ENCODE peak calls at places on chromosomes 13 and 19, in seven cellular contexts. X is foreskin fibroblast, R is tibial artery, O is cardiac fibroblast, V is nephron progenitor cell, Q is AG09309, P is colonic mucosa. K is an unnamed sample.

GRCh38 chr13:107339209-107339608 is 771.3 kb upstream of the ARGLU1 start:
- DNase-seq in V (no peak), Q (no peak), X (no peak), O (no peak), R (no peak), P (no peak), K (no peak)

GRCh38 chr13:39815345-39816111 is 160.1 kb downstream of the COG6 start:
- DNase-seq in P (no peak), Q (no peak), O (peak), R (no peak), V (no peak), X (peak), K (no peak)

GRCh38 chr19:47274071-47274890 is at the start of gene INAFM1:
- DNase-seq in X (peak), V (peak), Q (peak), P (peak), O (peak), R (peak), K (peak)

GRCh38 chr19:32453736-32454135 is 48.2 kb downstream of the DPY19L3 start:
- DNase-seq in P (no peak), R (no peak), Q (no peak), V (no peak), X (peak), O (peak), K (no peak)

GRCh38 chr19:39052846-39053245 is 20.5 kb upstream of the FBXO27 start:
- DNase-seq in R (no peak), X (no peak), Q (no peak), P (no peak), O (no peak), V (no peak), K (no peak)

GRCh38 chr13:60448907-60449510 is 52.0 kb downstream of the TDRD3 start:
- DNase-seq in P (peak), X (peak), V (peak), R (no peak), O (peak), Q (peak), K (no peak)

GRCh38 chr13:24923305-24923640 is 159.3 kb downstream of the RNF17 start:
- DNase-seq in O (peak), R (no peak), V (no peak), X (peak), Q (peak), P (no peak), K (no peak)

GRCh38 chr13:26976336-26976735 is 195.3 kb downstream of the USP12 start:
- DNase-seq in V (no peak), O (no peak), Q (no peak), P (no peak), R (no peak), X (no peak), K (no peak)

GRCh38 chr19:10866495-10866894 is 4.9 kb upstream of the CARM1 start:
- DNase-seq in X (no peak), O (no peak), R (no peak), P (no peak), Q (no peak), V (no peak), K (no peak)

GRCh38 chr19:46391296-46392251 is 21.8 kb downstream of the CCDC8 start:
- DNase-seq in V (no peak), X (no peak), Q (no peak), P (no peak), O (no peak), R (no peak), K (no peak)

GRCh38 chr19:6273701-6274601 is 5.8 kb downstream of the MLLT1 start:
- DNase-seq in O (peak), V (peak), R (peak), Q (peak), P (peak), X (peak), K (peak)

GRCh38 chr19:55485439-55486011 is 537 bp downstream of the NAT14 start:
- DNase-seq in P (no peak), R (no peak), O (no peak), Q (no peak), V (no peak), X (peak), K (no peak)

GRCh38 chr13:97266328-97266727 is 44.2 kb downstream of the MBNL2 start:
- DNase-seq in V (no peak), R (no peak), X (no peak), Q (no peak), P (no peak), O (no peak), K (no peak)

GRCh38 chr19:50632151-50632835 is 7.4 kb downstream of the SYT3 start:
- DNase-seq in P (no peak), R (no peak), X (no peak), O (no peak), V (no peak), Q (no peak), K (no peak)

GRCh38 chr19:48568345-48568886 is 16.4 kb downstream of the SULT2B1 start:
- DNase-seq in V (peak), O (peak), Q (no peak), P (peak), X (peak), R (peak), K (no peak)

GRCh38 chr13:68056816-68057710 is 826.9 kb upstream of the PCDH9 start:
- DNase-seq in O (peak), P (peak), X (no peak), Q (no peak), R (no peak), V (no peak), K (no peak)

GRCh38 chr19:39200066-39200817 is 3.5 kb downstream of the NCCRP1 start:
- DNase-seq in P (no peak), Q (no peak), V (no peak), X (no peak), R (no peak), O (no peak), K (no peak)

GRCh38 chr13:96796234-96796633 is 198.0 kb downstream of the OXGR1 start:
- DNase-seq in V (no peak), O (peak), P (no peak), Q (no peak), X (peak), R (no peak), K (no peak)

GRCh38 chr13:42539670-42540069 is 34.3 kb upstream of the TNFSF11 start:
- DNase-seq in R (no peak), O (peak), X (peak), P (no peak), V (no peak), Q (no peak), K (no peak)

GRCh38 chr13:49421391-49421790 is 22.5 kb downstream of the CAB39L start:
- DNase-seq in P (no peak), X (no peak), O (no peak), V (no peak), Q (no peak), R (no peak), K (no peak)

GRCh38 chr19:33333151-33333550 is 30.8 kb upstream of the CEBPA start:
- DNase-seq in X (no peak), O (no peak), P (no peak), Q (no peak), R (no peak), V (no peak), K (no peak)

GRCh38 chr13:25906211-25906661 is 145.6 kb downstream of the SHISA2 start:
- DNase-seq in X (no peak), O (no peak), V (no peak), R (no peak), Q (no peak), P (no peak), K (no peak)

GRCh38 chr13:30274083-30274482 is 33.3 kb downstream of the KATNAL1 start:
- DNase-seq in X (no peak), O (no peak), Q (no peak), V (no peak), R (no peak), P (no peak), K (no peak)

GRCh38 chr13:94641432-94641941 is 39.8 kb downstream of the GPR180 start:
- DNase-seq in Q (peak), X (peak), V (no peak), O (peak), R (no peak), P (no peak), K (no peak)

GRCh38 chr13:107271226-107271625 is 703.3 kb upstream of the ARGLU1 start:
- DNase-seq in O (peak), X (no peak), Q (no peak), P (no peak), R (no peak), V (no peak), K (no peak)

GRCh38 chr13:27014406-27015359 is 156.9 kb downstream of the USP12 start:
- DNase-seq in X (no peak), Q (no peak), V (no peak), P (no peak), R (no peak), O (no peak), K (no peak)

GRCh38 chr19:11016591-11016990 is 55.8 kb downstream of the SMARCA4 start:
- DNase-seq in O (no peak), P (no peak), X (no peak), R (no peak), V (no peak), Q (no peak), K (no peak)

GRCh38 chr19:8257052-8257443 is 47.9 kb downstream of the CERS4 start:
- DNase-seq in O (no peak), P (no peak), V (no peak), Q (no peak), X (no peak), R (no peak), K (peak)

GRCh38 chr13:101109005-101109404 is 307.3 kb downstream of the NALCN start:
- DNase-seq in R (no peak), X (no peak), O (no peak), Q (no peak), P (no peak), V (no peak), K (no peak)

GRCh38 chr19:2207991-2208860 is 27.9 kb downstream of the PLEKHJ1 start:
- DNase-seq in X (peak), P (peak), O (peak), R (peak), V (peak), Q (no peak), K (no peak)

GRCh38 chr13:49022472-49023144 is 46.9 kb downstream of the FNDC3A start:
- DNase-seq in V (no peak), X (peak), R (no peak), O (peak), P (no peak), Q (no peak), K (no peak)

GRCh38 chr19:36409841-36410240 is 8.6 kb downstream of the ZFP82 start:
- DNase-seq in Q (no peak), R (no peak), P (no peak), V (no peak), X (no peak), O (no peak), K (no peak)

GRCh38 chr19:30647891-30648290 is 275.7 kb downstream of the ZNF536 start:
- DNase-seq in X (no peak), V (no peak), Q (no peak), P (no peak), R (no peak), O (no peak), K (no peak)

GRCh38 chr13:19634129-19634740 is 776 bp downstream of the MPHOSPH8 start:
- DNase-seq in R (no peak), O (peak), V (no peak), X (peak), P (no peak), Q (peak), K (no peak)

GRCh38 chr13:37270206-37271001 is 164.9 kb upstream of the CSNK1A1L start:
- DNase-seq in Q (peak), P (no peak), O (no peak), V (no peak), X (no peak), R (no peak), K (no peak)

GRCh38 chr13:29428310-29428991 is 167.0 kb downstream of the SLC7A1 start:
- DNase-seq in P (no peak), R (no peak), X (peak), Q (no peak), O (peak), V (peak), K (no peak)

GRCh38 chr13:99558570-99559180 is 57.4 kb downstream of the TM9SF2 start:
- DNase-seq in V (no peak), R (no peak), X (no peak), P (no peak), Q (no peak), O (peak), K (no peak)

GRCh38 chr13:33761744-33762143 is 56.2 kb upstream of the RFC3 start:
- DNase-seq in Q (no peak), P (no peak), X (peak), O (peak), V (peak), R (no peak), K (no peak)
- TF ChIP-seq CTCF in Q (peak), P (no peak), X (peak), O (peak), V (peak), R (no peak), K (no peak)

DNA sequence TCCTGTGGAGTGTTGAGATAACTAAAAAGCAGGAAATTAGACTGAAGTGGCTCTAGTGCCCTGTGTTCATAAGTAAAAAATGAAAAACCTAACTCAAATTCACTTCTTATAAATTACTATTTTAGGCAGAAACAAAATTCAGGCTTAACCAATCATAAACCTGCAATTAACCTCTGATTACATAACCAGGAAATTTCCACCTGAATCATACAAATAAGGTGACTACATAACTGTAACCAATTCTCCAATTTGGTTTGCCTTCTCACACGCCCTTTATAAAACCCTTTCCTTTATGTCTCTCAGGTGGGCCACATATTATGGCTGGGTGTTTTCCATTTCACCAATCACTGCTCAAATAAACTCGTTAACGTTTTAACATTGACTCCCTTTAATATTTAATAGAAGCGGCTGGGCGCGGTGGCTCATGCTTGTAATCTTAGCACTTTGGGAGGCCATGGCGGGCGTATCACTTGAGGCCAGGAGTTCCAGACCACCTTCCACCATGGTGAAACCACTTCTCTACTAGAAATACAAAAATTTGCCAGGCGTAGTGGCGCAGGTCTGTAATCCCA is 22.9 kb upstream of the ZNF724 start:
- DNase-seq in P (peak), R (peak), Q (no peak), X (no peak), O (peak), V (no peak), K (no peak)
- TF ChIP-seq CTCF in P (no peak), R (no peak), Q (no peak), X (no peak), O (no peak), V (no peak), K (no peak)

DNA sequence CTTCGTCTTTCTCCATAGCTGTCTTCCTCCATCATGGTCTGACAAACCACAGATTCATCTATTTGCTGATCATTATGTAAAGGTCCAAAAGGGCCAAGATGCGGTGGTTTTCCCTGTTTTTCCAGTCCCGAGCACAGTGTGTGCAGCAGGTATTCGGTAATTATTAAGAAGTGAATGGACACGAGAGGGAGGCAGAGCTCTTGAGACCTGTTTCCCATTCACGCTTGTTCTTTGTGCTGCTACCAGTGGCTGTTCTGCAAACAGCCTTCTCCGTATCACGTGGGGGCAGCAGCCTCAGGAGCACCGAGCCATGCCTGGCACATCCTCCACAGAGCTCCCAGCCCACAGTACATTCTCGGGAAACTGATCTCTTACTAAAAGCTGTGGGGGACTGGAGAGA is 50.3 kb downstream of the CCDC70 start:
- DNase-seq in P (no peak), V (no peak), X (no peak), R (no peak), O (no peak), Q (no peak), K (no peak)
- TF ChIP-seq CTCF in P (no peak), V (no peak), X (no peak), R (no peak), O (no peak), Q (no peak), K (no peak)

GRCh38 chr19:14475251-14476073 is at the start of gene PTGER1:
- DNase-seq in X (peak), R (no peak), P (peak), O (peak), V (peak), Q (no peak), K (peak)
- TF ChIP-seq CTCF in X (peak), R (no peak), P (peak), O (peak), V (no peak), Q (peak), K (no peak)

DNA sequence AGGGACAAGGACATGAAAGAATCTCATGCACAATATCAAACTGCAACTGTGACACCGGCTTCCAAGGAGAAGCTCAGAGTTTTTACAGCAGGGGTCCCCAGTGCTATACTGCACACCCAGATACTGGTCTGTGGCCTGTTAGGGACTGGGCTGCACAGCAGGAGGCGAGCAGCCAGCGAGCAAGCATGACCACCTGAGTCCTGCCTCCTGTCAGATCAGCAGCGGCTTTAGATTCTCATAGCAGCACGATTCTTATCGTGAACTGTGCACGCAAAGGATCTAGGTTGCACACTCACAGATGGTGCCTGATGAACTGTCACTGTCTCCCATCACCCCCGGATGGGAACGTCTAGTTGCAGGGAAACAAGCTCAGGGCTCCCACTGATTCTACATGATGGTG is 13.1 kb upstream of the CD22 start:
- DNase-seq in P (no peak), R (no peak), V (no peak), X (no peak), O (no peak), Q (no peak), K (no peak)
- TF ChIP-seq CTCF in P (no peak), R (no peak), V (no peak), X (no peak), O (no peak), Q (no peak), K (no peak)

DNA sequence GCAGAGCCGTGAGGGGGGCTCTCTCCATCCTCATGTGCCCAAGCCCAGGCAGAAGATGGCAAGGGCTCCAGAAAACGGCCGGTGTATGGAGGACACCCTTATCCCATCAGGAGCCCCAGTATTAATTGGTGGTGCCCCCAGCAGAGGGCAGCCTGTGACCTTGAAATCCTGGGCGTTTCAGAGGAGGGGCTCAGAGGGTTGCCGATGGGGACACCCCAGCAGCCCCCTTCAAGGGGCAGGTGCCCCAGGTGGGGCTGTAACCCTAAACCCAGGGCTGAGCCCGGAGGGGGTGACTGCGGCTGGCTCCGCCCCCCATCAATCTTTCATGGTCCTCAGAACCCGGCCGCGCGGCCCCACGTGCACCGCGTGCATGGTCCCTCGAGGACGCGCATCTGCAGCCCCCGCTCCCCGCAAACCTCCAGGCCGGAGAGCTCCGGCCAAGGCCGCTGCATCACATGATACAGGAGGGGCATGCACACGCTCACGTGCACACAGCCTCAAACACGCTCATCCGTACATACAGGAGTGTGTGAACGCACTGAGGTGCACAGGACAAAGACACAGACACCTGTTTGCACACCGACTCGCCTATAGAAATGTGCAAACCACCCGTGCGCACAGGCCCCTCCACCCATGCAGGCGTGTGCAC is 959 bp downstream of the RAB3A start:
- DNase-seq in V (peak), X (peak), Q (no peak), O (peak), R (no peak), P (peak), K (peak)
- TF ChIP-seq CTCF in V (no peak), X (peak), Q (peak), O (no peak), R (peak), P (no peak), K (peak)

GRCh38 chr13:62510906-62511655 is 1095.4 kb upstream of the PCDH20 start:
- DNase-seq in R (no peak), O (no peak), V (no peak), Q (no peak), P (no peak), X (peak), K (no peak)

DNA sequence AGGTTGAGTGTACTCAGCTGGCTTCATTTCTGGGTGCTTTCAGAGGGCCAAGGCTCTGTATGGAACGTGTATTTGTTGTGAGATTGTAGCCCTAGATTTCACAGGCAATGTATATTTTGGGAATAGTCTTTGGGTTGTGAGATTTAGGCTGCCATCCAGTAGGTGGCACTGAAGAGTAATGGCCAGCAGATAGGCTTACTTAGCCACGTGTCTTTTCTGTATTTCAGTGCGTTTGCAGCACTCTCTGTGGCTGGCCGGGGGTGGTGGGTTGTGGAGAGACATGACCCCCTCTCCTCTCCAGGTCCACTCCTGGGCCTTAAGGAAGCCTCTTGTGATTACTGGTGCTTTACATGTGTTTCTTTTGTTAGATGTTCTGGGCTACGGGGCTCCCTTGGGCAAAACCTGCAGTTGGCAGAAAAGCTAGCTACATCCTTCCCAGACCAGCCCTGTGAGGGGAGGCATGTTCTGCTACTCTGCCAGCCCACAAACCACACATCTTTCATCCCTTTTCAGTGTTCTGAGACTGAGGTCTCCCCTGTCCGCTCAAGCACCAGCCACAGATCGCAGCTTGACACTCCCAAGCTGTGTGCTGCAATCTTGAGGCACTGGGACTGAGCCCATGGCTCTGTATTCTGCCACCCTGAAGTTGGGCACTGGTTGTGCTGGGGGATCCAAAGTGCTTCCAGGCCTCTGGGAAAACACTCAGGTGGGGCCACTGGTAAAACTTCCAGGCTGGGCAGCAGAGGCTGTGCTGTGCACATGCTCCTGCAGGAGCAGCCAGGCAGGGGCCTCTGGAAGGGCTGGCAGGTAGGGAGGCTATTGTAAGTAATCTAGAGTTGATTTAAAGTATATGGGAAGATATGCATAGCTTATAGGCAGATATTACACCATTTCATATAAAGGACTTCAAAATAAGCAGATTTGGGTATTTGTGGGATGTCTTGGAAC is 1096.8 kb upstream of the PCDH20 start:
- DNase-seq in P (peak), O (peak), V (peak), Q (no peak), R (no peak), X (peak), K (no peak)
- TF ChIP-seq CTCF in P (peak), O (peak), V (peak), Q (peak), R (no peak), X (peak), K (peak)